ENCODE peak calls at places on chromosome 1, in eight cellular contexts. P is neural progenitor cell, M is cardiac fibroblast, W is body of pancreas, I is mesothelial cell of epicardium, B is WTC11, H is neural crest cell, D is lung. F is an unnamed sample.

GRCh38 chr1:42689912-42690311 is 7.7 kb downstream of the YBX1 start:
- DNase-seq in P (no peak), M (no peak), W (no peak), I (no peak), B (no peak), H (no peak), D (no peak), F (no peak)

GRCh38 chr1:230713547-230713914 is 391 bp downstream of the AGT start:
- DNase-seq in P (no peak), M (no peak), W (no peak), I (no peak), B (no peak), H (no peak), D (no peak), F (no peak)

GRCh38 chr1:50108497-50109073 is at the start of gene ELAVL4:
- DNase-seq in P (no peak), M (no peak), W (peak; percentile 10), I (no peak), B (peak; percentile 28), H (no peak), D (no peak), F (no peak)

GRCh38 chr1:154971341-154971998 is 923 bp upstream of the SHC1 start:
- DNase-seq in P (no peak), M (no peak), W (peak; percentile 41), I (no peak), B (no peak), H (no peak), D (no peak), F (no peak)

GRCh38 chr1:151837841-151838490 is 1.7 kb downstream of the C2CD4D start:
- DNase-seq in P (peak; percentile 58), M (no peak), W (no peak), I (no peak), B (no peak), H (no peak), D (no peak), F (no peak)

GRCh38 chr1:202063093-202063492 is 52.7 kb downstream of the ELF3 start:
- DNase-seq in P (peak; percentile 62), M (peak; percentile 29), W (no peak), I (no peak), B (no peak), H (no peak), D (no peak), F (no peak)

GRCh38 chr1:6538958-6539357 is 15.4 kb downstream of the NOL9 start:
- DNase-seq in P (no peak), M (peak; percentile 69), W (no peak), I (no peak), B (no peak), H (no peak), D (no peak), F (no peak)

GRCh38 chr1:36651176-36651910 is 168.6 kb upstream of the CSF3R start:
- DNase-seq in P (no peak), M (no peak), W (no peak), I (no peak), B (no peak), H (no peak), D (no peak), F (no peak)

GRCh38 chr1:219555802-219556201 is 57.1 kb downstream of the ZC3H11B start:
- DNase-seq in P (peak; percentile 50), M (peak; percentile 80), W (no peak), I (no peak), B (no peak), H (no peak), D (no peak), F (no peak)

GRCh38 chr1:45329445-45329844 is 2.8 kb downstream of the HPDL start:
- DNase-seq in P (peak; percentile 21), M (no peak), W (no peak), I (no peak), B (no peak), H (no peak), D (no peak), F (no peak)

GRCh38 chr1:169951108-169951507 is 57.4 kb upstream of the SCYL3 start:
- DNase-seq in P (no peak), M (no peak), W (no peak), I (no peak), B (no peak), H (no peak), D (no peak), F (no peak)

GRCh38 chr1:25019351-25020172 is 89.5 kb upstream of the RUNX3 start:
- DNase-seq in P (no peak), M (no peak), W (no peak), I (no peak), B (no peak), H (no peak), D (no peak), F (no peak)

GRCh38 chr1:5423109-5423508 is 569.1 kb downstream of the NPHP4 start:
- DNase-seq in P (no peak), M (no peak), W (no peak), I (peak; percentile 75), B (no peak), H (no peak), D (no peak), F (no peak)

GRCh38 chr1:40308036-40308727 is 8.9 kb downstream of the COL9A2 start:
- DNase-seq in P (no peak), M (no peak), W (no peak), I (no peak), B (no peak), H (no peak), D (no peak), F (no peak)

DNA sequence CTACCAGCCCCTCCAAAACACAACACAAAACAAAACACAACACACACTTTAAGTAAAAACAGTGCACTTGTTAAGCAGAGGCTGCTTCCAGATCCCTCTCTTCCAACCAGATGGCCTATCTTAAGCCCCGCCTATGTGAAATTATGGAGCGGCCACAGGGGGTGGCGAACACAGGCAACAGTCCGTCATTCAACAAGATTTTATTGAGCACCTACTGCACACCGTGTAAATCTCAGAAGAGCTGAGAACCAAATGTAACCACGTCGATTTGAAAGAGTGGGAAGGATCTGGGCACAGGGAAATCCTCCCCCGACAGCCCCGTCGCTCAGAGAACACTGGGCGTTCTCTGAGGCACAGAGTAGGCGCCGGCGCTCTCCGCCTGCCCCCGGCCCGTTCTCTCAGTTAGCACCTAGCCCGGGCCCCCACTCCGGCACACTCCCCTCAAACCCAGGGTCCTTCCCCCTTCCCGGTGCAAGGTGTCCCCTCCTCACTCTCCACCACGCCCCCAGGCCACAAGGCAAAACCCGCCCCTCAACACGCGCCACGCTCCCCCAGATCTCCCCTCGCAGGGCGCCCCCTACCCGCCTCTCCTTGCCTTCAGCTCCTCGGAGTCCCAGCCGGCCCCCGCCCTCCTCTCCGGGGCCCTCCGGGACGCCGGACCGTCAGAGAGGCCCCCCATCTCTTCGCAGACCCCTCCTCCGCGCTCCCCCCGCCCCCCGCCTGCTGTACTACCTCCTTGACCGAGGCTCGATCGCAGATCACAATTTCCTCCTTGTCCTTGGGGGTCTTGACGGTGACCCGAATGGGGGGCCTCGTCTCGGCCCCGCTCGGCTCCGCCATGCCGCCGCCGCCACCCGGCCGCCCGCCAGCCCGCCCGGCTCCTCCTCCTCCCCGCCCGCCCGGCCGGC is 482 bp downstream of the UBQLN4 start:
- DNase-seq in P (peak; percentile 94), M (peak; percentile 76), W (peak; percentile 55), I (peak; percentile 82), B (peak; percentile 91), H (peak; percentile 72), D (peak; percentile 55), F (peak; percentile 78)
- TF ChIP-seq CTCF in P (peak; percentile 55), M (no peak), W (peak; percentile 17), I (no peak), B (no peak), H (peak; percentile 47), D (no peak), F (peak; percentile 8)

GRCh38 chr1:110130113-110130591 is 17.9 kb downstream of the UBL4B start:
- DNase-seq in P (peak; percentile 41), M (no peak), W (peak; percentile 36), I (peak; percentile 43), B (peak; percentile 76), H (no peak), D (no peak), F (no peak)
- TF ChIP-seq CTCF in P (peak; percentile 42), M (peak; percentile 8), W (peak; percentile 25), I (no peak), B (no peak), H (no peak), D (no peak), F (no peak)

GRCh38 chr1:109255097-109255651 is 5.8 kb downstream of the CELSR2 start:
- DNase-seq in P (peak; percentile 84), M (no peak), W (no peak), I (no peak), B (no peak), H (peak; percentile 62), D (no peak), F (no peak)
- TF ChIP-seq CTCF in P (peak; percentile 36), M (peak; percentile 20), W (no peak), I (no peak), B (no peak), H (no peak), D (no peak), F (no peak)

DNA sequence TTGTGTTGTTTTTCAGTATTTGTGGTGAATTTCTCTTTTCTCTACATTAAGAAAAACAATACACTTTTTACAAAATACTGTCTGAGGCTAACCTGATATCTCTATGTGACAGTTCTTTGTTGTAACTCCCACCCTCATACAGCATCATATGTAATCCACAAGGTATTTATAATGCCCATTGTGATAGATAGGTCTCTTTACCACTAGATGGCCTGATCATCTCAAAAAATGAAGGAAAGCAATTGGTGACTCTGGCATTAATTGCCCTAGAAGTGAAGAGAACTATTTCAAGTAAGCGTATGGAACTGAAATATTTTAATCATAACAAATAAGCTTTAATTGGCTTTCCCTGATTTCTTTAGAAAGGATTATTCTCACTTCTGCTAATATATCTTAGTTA is 36.2 kb upstream of the HFM1 start:
- DNase-seq in P (no peak), M (peak; percentile 26), W (no peak), I (no peak), B (no peak), H (no peak), D (no peak), F (no peak)
- TF ChIP-seq CTCF in P (no peak), M (peak; percentile 26), W (no peak), I (no peak), B (no peak), H (peak; percentile 32), D (no peak), F (no peak)

GRCh38 chr1:168321945-168322344 is 41.3 kb downstream of the TBX19 start:
- DNase-seq in P (no peak), M (peak; percentile 53), W (no peak), I (no peak), B (no peak), H (no peak), D (no peak), F (no peak)
- TF ChIP-seq CTCF in P (no peak), M (peak; percentile 46), W (peak; percentile 44), I (no peak), B (no peak), H (no peak), D (no peak), F (no peak)

GRCh38 chr1:43936470-43937151 is 3.0 kb downstream of the ARTN start:
- DNase-seq in P (peak; percentile 80), M (peak; percentile 26), W (peak; percentile 70), I (peak; percentile 50), B (peak; percentile 66), H (peak; percentile 34), D (no peak), F (peak; percentile 63)
- TF ChIP-seq CTCF in P (peak; percentile 30), M (peak; percentile 1), W (peak; percentile 9), I (peak; percentile 16), B (peak; percentile 25), H (peak; percentile 42), D (no peak), F (peak; percentile 29)

DNA sequence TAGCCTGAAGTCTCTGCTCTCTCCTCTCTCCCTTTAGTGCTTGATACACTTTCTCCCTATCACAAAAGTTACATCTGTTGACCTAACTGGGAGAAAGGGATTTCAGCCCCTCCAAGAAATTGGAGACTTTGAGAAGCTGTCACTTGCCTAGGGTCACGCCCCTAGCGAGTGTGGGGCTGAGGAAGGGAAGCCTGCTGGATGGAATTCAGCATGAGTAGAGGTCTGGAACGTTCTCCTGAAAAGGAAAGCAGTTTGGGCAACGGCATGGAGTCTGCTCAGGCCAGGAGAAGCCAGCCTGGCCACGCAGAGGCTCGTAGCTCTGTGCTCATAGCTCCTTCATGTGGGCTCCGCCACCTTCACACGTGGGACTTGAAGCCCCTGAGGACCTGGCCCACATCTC is 22.4 kb downstream of the COL16A1 start:
- DNase-seq in P (peak; percentile 37), M (no peak), W (no peak), I (no peak), B (no peak), H (no peak), D (no peak), F (no peak)
- TF ChIP-seq CTCF in P (no peak), M (no peak), W (no peak), I (no peak), B (no peak), H (no peak), D (no peak), F (no peak)

F was measured in endothelial cell.